ENCODE peak calls at places on chromosomes 16 and 17, in nine cellular contexts. L, N, H, G, O, Y, K, A and W are unnamed samples.

GRCh38 chr16:80824623-80825364 is 20.4 kb upstream of the CDYL2 start:
- DNase-seq in N (peak; percentile 76), H (peak; percentile 63), O (peak; percentile 53), L (no peak), A (no peak), Y (peak; percentile 64), K (no peak), G (peak; percentile 24), W (peak; percentile 11)

GRCh38 chr16:79605999-79606398 is 5.5 kb upstream of the MAF start:
- DNase-seq in L (no peak), H (no peak), N (peak; percentile 6), G (peak; percentile 80), A (no peak), O (no peak), K (peak; percentile 46), Y (no peak), W (no peak)

GRCh38 chr16:22001591-22001990 is 675 bp upstream of the PDZD9 start:
- DNase-seq in L (no peak), H (no peak), K (no peak), A (no peak), N (peak; percentile 82), G (peak; percentile 70), Y (no peak), O (no peak), W (peak; percentile 72)

GRCh38 chr17:60154616-60155426 is 5.0 kb downstream of the CA4 start:
- DNase-seq in A (no peak), O (no peak), N (peak; percentile 71), G (no peak), Y (no peak), H (no peak), K (peak; percentile 33), L (no peak), W (peak; percentile 46)

GRCh38 chr16:86634290-86634689 is 55.9 kb downstream of the FOXL1 start:
- DNase-seq in G (peak; percentile 15), Y (peak; percentile 48), H (no peak), K (no peak), O (no peak), L (no peak), N (peak; percentile 16), A (no peak), W (no peak)

GRCh38 chr16:46673320-46674013 is 15.5 kb downstream of the VPS35 start:
- DNase-seq in A (no peak), K (no peak), G (peak; percentile 52), O (peak; percentile 25), Y (peak; percentile 51), H (peak; percentile 78), L (no peak), N (peak; percentile 60), W (no peak)

GRCh38 chr16:12907670-12908233 is 6.4 kb downstream of the SHISA9 start:
- DNase-seq in K (no peak), G (no peak), A (no peak), Y (no peak), L (no peak), N (peak; percentile 33), H (peak; percentile 31), O (no peak), W (no peak)

GRCh38 chr16:24151482-24151939 is 104.6 kb upstream of the CACNG3 start:
- DNase-seq in A (no peak), K (no peak), Y (no peak), N (no peak), G (no peak), L (no peak), O (no peak), H (no peak), W (no peak)

GRCh38 chr16:59698341-59698979 is 964.3 kb upstream of the GOT2 start:
- DNase-seq in K (no peak), O (no peak), N (peak; percentile 19), G (peak; percentile 74), Y (no peak), L (no peak), H (no peak), A (no peak), W (no peak)

GRCh38 chr17:1227917-1228751 is 42.1 kb upstream of the BHLHA9 start:
- DNase-seq in H (peak; percentile 90), L (no peak), Y (no peak), G (no peak), O (no peak), N (no peak), A (no peak), K (no peak), W (no peak)

GRCh38 chr17:6638046-6638908 is 2.2 kb downstream of the KIAA0753 start:
- DNase-seq in O (no peak), G (no peak), H (no peak), A (no peak), Y (no peak), N (no peak), K (no peak), L (no peak), W (no peak)

GRCh38 chr17:33509331-33509730 is 216.2 kb upstream of the ASIC2 start:
- DNase-seq in L (no peak), N (no peak), O (peak; percentile 85), Y (no peak), H (no peak), A (no peak), G (no peak), K (no peak), W (no peak)

GRCh38 chr17:6047966-6048365 is 22.2 kb upstream of the WSCD1 start:
- DNase-seq in N (no peak), H (no peak), Y (no peak), G (no peak), L (no peak), K (no peak), O (no peak), A (no peak), W (no peak)

GRCh38 chr17:59618894-59619312 is 792 bp upstream of the CLTC start:
- DNase-seq in L (no peak), A (no peak), N (no peak), K (no peak), G (no peak), Y (no peak), H (no peak), O (peak; percentile 90), W (no peak)

GRCh38 chr16:83402969-83403368 is 404.8 kb upstream of the HSBP1 start:
- DNase-seq in N (no peak), Y (no peak), O (no peak), G (peak; percentile 16), H (no peak), K (no peak), L (no peak), A (no peak), W (no peak)

GRCh38 chr17:17120716-17121115 is 78.5 kb downstream of the MPRIP start:
- DNase-seq in A (no peak), L (no peak), G (no peak), N (no peak), O (no peak), Y (no peak), K (no peak), H (no peak), W (no peak)

GRCh38 chr16:24890746-24891145 is 45.0 kb downstream of the SLC5A11 start:
- DNase-seq in O (no peak), Y (no peak), A (peak; percentile 59), L (no peak), N (no peak), H (no peak), G (no peak), K (no peak), W (no peak)

GRCh38 chr17:10875984-10876555 is 38.2 kb upstream of the PIRT start:
- DNase-seq in L (no peak), H (peak; percentile 41), K (peak; percentile 20), G (peak; percentile 11), A (no peak), N (peak; percentile 41), O (peak; percentile 19), Y (peak; percentile 36), W (no peak)

GRCh38 chr16:4386951-4387565 is 15.4 kb downstream of the VASN start:
- DNase-seq in Y (no peak), A (no peak), G (no peak), O (no peak), H (no peak), N (no peak), L (no peak), K (no peak), W (no peak)

GRCh38 chr17:76354747-76355310 is 1.1 kb upstream of the PRPSAP1 start:
- DNase-seq in N (peak; percentile 31), G (no peak), O (no peak), L (no peak), K (no peak), A (no peak), Y (no peak), H (peak; percentile 50), W (no peak)

GRCh38 chr16:1073566-1074378 is 1.2 kb downstream of the SSTR5 start:
- DNase-seq in G (no peak), K (no peak), Y (no peak), H (no peak), O (no peak), A (no peak), L (no peak), N (no peak), W (no peak)
- TF ChIP-seq CTCF in G (no peak), K (no peak), Y (peak; percentile 62), H (no peak), O (no peak), A (no peak), L (peak; percentile 48), N (no peak), W (no peak)

GRCh38 chr16:30068750-30069574 is 3.4 kb downstream of the ALDOA start:
- DNase-seq in Y (no peak), N (peak; percentile 29), O (no peak), G (peak; percentile 29), L (no peak), H (peak; percentile 50), A (no peak), K (no peak), W (no peak)
- H3K36me3 ChIP-seq in Y (peaks cover 28% of the 10 kb centered on the region), N (peaks cover 58% of the 10 kb centered on the region), O (peaks cover 24% of the 10 kb centered on the region), G (peaks cover 51% of the 10 kb centered on the region), L (peaks cover 55% of the 10 kb centered on the region), H (peaks cover 81% of the 10 kb centered on the region), A (peaks cover 57% of the 10 kb centered on the region), K (no peaks in the 10 kb centered on the region), W (peaks cover 44% of the 10 kb centered on the region)

DNA sequence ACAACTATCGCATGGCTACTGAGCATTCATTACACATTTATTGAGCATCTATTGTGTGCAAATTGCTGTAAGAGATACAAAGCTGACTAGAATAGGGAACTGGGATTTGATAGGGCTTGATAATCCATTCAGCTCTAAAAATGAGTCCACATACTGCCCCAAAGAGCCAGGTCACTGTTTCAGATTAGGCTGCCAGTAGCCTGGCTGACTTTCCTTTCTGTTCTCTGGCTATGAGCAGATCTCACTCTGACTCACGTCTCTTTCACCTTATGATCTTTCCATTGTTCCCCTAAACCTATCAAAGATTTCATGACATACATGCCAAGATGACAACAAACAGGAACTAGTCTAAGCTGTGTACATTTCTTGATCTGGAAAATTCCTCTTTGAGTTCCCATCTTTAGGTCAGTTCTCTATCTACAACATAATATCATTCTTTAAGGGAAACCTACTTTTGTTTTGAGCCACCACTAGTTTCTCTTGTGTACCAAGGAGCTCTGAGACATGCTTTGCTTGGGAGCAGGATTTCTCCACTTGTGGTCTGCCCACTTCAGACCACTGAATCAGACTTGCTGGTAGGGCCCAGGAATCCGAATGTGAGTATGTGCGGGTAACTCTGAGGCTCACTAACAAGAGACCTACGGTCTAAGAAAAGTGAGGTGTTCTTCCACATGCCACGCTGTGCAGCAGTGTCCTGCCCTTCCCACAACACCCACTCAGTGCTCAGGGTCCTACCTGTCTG is 40.9 kb upstream of the ICAM2 start:
- DNase-seq in H (no peak), G (peak; percentile 48), N (peak; percentile 80), A (no peak), K (no peak), Y (no peak), O (no peak), L (no peak), W (no peak)
- H3K4me3 ChIP-seq in H (no peak overlapping the region), G (no peak overlapping the region), N (no peak overlapping the region), A (no peak overlapping the region), K (no peak overlapping the region), Y (no peak overlapping the region), O (no peak overlapping the region), L (no peak overlapping the region), W (no peak overlapping the region)

GRCh38 chr17:63774141-63774981 is at the start of gene DDX42:
- DNase-seq in G (no peak), L (peak; percentile 51), N (peak; percentile 47), Y (no peak), A (peak; percentile 93), O (peak; percentile 86), K (peak; percentile 89), H (peak; percentile 69), W (no peak)
- TF ChIP-seq CTCF in G (no peak), L (no peak), N (no peak), Y (no peak), A (no peak), O (no peak), K (no peak), H (peak; percentile 44), W (peak; percentile 32)